ENCODE peak calls at places on chromosomes 2 and 18, in seven cellular contexts. One of them, this sample, is unnamed.

GRCh38 chr2:230172156-230172555 is 47.6 kb downstream of the SP110 start:
- DNase-seq in MM.1S: no peak
- DNase-seq in fibroblast of lung: no peak
- DNase-seq in K562: no peak
- DNase-seq in endodermal cell: no peak
- DNase-seq in GM12878: no peak
- DNase-seq in HCT116: no peak
- DNase-seq in this sample: no peak

GRCh38 chr2:85015653-85016360 is 44.8 kb downstream of the KCMF1 start:
- DNase-seq in MM.1S: no peak
- DNase-seq in fibroblast of lung: peak; percentile 39
- DNase-seq in HCT116: no peak
- DNase-seq in endodermal cell: no peak
- DNase-seq in K562: no peak
- DNase-seq in GM12878: no peak
- DNase-seq in this sample: no peak

GRCh38 chr2:3470166-3470651 is 49.1 kb downstream of the ADI1 start:
- DNase-seq in HCT116: no peak
- DNase-seq in MM.1S: no peak
- DNase-seq in GM12878: no peak
- DNase-seq in K562: no peak
- DNase-seq in endodermal cell: no peak
- DNase-seq in fibroblast of lung: peak; percentile 98
- DNase-seq in this sample: no peak

GRCh38 chr2:197080611-197081010 is 154.1 kb upstream of the PGAP1 start:
- DNase-seq in K562: no peak
- DNase-seq in endodermal cell: no peak
- DNase-seq in MM.1S: no peak
- DNase-seq in fibroblast of lung: no peak
- DNase-seq in HCT116: no peak
- DNase-seq in GM12878: no peak
- DNase-seq in this sample: no peak

GRCh38 chr2:240452471-240453256 is 17.2 kb downstream of the GPC1 start:
- DNase-seq in HCT116: no peak
- DNase-seq in GM12878: no peak
- DNase-seq in endodermal cell: peak; percentile 89
- DNase-seq in fibroblast of lung: peak; percentile 57
- DNase-seq in MM.1S: peak; percentile 56
- DNase-seq in K562: peak; percentile 93
- DNase-seq in this sample: peak; percentile 71

GRCh38 chr2:152587187-152587947 is 129.9 kb downstream of the PRPF40A start:
- DNase-seq in K562: peak; percentile 17
- DNase-seq in HCT116: no peak
- DNase-seq in GM12878: no peak
- DNase-seq in fibroblast of lung: peak; percentile 43
- DNase-seq in MM.1S: no peak
- DNase-seq in endodermal cell: no peak
- DNase-seq in this sample: no peak

GRCh38 chr18:60024857-60025256 is 125.1 kb downstream of the PMAIP1 start:
- DNase-seq in HCT116: no peak
- DNase-seq in K562: no peak
- DNase-seq in endodermal cell: no peak
- DNase-seq in fibroblast of lung: no peak
- DNase-seq in GM12878: no peak
- DNase-seq in MM.1S: no peak
- DNase-seq in this sample: no peak

GRCh38 chr2:127479219-127479825 is 47.0 kb downstream of the IWS1 start:
- DNase-seq in fibroblast of lung: peak; percentile 81
- DNase-seq in endodermal cell: no peak
- DNase-seq in GM12878: peak; percentile 11
- DNase-seq in HCT116: peak; percentile 34
- DNase-seq in MM.1S: peak; percentile 60
- DNase-seq in K562: no peak
- DNase-seq in this sample: no peak

GRCh38 chr18:23151414-23152099 is 16.3 kb downstream of the CABLES1 start:
- DNase-seq in K562: no peak
- DNase-seq in HCT116: no peak
- DNase-seq in endodermal cell: peak; percentile 37
- DNase-seq in GM12878: no peak
- DNase-seq in fibroblast of lung: no peak
- DNase-seq in MM.1S: no peak
- DNase-seq in this sample: no peak

DNA sequence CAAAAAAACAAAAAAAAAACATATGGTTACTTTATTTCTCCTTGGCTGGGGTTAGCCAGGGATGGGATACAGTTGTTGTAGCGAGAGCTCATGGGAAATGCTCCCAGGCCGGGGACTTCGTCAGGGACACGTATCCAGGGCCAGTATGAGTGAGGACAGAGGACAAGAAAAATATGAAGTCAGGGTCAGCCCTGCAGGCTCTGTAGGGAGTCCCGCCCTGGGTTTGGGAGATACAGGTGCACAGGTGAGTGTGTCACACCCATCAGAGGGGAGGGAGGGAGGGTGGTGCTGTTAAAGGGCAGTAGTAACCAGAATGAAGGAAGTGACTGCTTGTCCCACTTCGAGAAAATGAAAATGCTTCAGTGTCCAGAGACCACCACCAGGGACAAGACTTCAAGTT is 55.6 kb upstream of the RBM44 start:
- DNase-seq in GM12878: no peak
- DNase-seq in K562: no peak
- DNase-seq in HCT116: no peak
- DNase-seq in MM.1S: no peak
- DNase-seq in endodermal cell: no peak
- DNase-seq in fibroblast of lung: no peak
- DNase-seq in this sample: peak; percentile 59
- TF ChIP-seq CTCF in GM12878: no peak
- TF ChIP-seq CTCF in K562: no peak
- TF ChIP-seq CTCF in HCT116: no peak
- TF ChIP-seq CTCF in MM.1S: no peak
- TF ChIP-seq CTCF in endodermal cell: no peak
- TF ChIP-seq CTCF in fibroblast of lung: no peak
- TF ChIP-seq CTCF in this sample: no peak

GRCh38 chr2:86625096-86625495 is 1.4 kb upstream of the RNF103 start:
- DNase-seq in MM.1S: no peak
- DNase-seq in fibroblast of lung: no peak
- DNase-seq in GM12878: no peak
- DNase-seq in endodermal cell: no peak
- DNase-seq in K562: no peak
- DNase-seq in HCT116: no peak
- DNase-seq in this sample: no peak

GRCh38 chr2:86627550-86627949 is 3.9 kb upstream of the RNF103 start:
- DNase-seq in endodermal cell: no peak
- DNase-seq in K562: no peak
- DNase-seq in GM12878: no peak
- DNase-seq in MM.1S: no peak
- DNase-seq in HCT116: no peak
- DNase-seq in fibroblast of lung: no peak
- DNase-seq in this sample: no peak

GRCh38 chr2:86631846-86632485 is 8.3 kb upstream of the RNF103 start:
- DNase-seq in endodermal cell: no peak
- DNase-seq in HCT116: no peak
- DNase-seq in K562: no peak
- DNase-seq in GM12878: no peak
- DNase-seq in MM.1S: no peak
- DNase-seq in fibroblast of lung: no peak
- DNase-seq in this sample: no peak

GRCh38 chr2:86623549-86624547 is at the start of gene RNF103:
- DNase-seq in GM12878: peak; percentile 42
- DNase-seq in HCT116: peak; percentile 71
- DNase-seq in K562: peak; percentile 91
- DNase-seq in endodermal cell: peak; percentile 98
- DNase-seq in fibroblast of lung: peak; percentile 91
- DNase-seq in MM.1S: peak; percentile 96
- DNase-seq in this sample: peak; percentile 98

DNA sequence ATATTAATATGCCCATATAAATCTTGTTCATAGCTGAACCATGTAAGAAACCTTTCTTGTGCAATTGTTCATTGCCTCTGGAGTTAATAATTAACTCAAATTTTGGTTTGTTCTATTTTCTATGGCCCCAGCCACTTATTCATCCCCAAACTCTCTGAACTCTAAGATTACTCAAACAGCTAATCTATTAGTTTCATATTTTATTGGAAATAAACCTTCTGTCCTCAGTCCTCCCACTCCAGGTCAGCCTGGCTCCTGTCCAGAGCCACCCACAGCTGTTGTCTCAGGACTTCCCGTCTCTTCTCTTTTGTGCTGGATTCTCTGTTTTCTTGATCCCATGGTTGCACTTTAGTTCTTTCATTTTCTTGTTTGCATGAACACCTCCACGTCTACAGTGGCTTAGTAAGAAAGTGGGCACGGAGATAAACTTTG is 4.4 kb upstream of the RNF103 start:
- DNase-seq in fibroblast of lung: no peak
- DNase-seq in endodermal cell: no peak
- DNase-seq in GM12878: peak; percentile 12
- DNase-seq in MM.1S: no peak
- DNase-seq in K562: no peak
- DNase-seq in HCT116: no peak
- DNase-seq in this sample: no peak
- H3K9ac ChIP-seq in fibroblast of lung: no peak overlapping the region
- H3K9ac ChIP-seq in endodermal cell: no peak overlapping the region
- H3K9ac ChIP-seq in GM12878: no peak overlapping the region
- H3K9ac ChIP-seq in MM.1S: no peak overlapping the region
- H3K9ac ChIP-seq in K562: no peak overlapping the region
- H3K9ac ChIP-seq in HCT116: no peak overlapping the region
- H3K9ac ChIP-seq in this sample: no peak overlapping the region

DNA sequence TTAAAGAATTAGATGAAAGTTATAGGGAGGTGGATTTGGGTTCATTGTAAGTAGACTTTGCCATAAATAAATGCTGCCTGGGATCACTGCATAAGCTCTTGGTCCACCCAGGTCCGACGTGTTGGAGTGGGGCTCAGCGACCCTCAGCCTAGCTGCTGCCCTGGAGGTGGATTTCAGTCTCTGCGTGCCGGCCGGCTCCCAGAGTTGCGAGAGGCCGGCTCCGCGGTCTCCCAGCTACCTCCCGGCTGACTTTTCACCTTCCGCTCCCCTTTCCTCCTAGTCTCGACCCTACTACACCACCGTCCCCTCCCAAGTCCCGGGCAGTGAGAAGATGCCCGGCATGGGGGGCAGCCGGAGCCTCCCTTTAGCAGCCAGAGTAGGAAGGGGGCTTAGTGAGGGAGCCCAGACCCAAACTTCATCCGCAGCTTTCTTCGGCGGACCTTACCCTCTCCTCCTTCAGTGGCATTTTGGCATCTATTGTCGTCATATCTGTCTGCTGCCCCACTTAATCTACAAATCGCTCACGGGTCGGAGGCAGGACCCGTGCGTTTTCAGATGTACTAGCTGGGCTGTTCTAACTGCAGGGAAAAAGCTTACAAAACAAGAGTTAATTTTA is 8.1 kb downstream of the EMX1 start:
- DNase-seq in HCT116: no peak
- DNase-seq in K562: no peak
- DNase-seq in GM12878: no peak
- DNase-seq in fibroblast of lung: no peak
- DNase-seq in endodermal cell: peak; percentile 73
- DNase-seq in MM.1S: no peak
- DNase-seq in this sample: no peak
- H3K4me3 ChIP-seq in HCT116: no peak overlapping the region
- H3K4me3 ChIP-seq in K562: no peak overlapping the region
- H3K4me3 ChIP-seq in GM12878: no peak overlapping the region
- H3K4me3 ChIP-seq in fibroblast of lung: no peak overlapping the region
- H3K4me3 ChIP-seq in endodermal cell: no peak overlapping the region
- H3K4me3 ChIP-seq in MM.1S: no peak overlapping the region
- H3K4me3 ChIP-seq in this sample: no peak overlapping the region

DNA sequence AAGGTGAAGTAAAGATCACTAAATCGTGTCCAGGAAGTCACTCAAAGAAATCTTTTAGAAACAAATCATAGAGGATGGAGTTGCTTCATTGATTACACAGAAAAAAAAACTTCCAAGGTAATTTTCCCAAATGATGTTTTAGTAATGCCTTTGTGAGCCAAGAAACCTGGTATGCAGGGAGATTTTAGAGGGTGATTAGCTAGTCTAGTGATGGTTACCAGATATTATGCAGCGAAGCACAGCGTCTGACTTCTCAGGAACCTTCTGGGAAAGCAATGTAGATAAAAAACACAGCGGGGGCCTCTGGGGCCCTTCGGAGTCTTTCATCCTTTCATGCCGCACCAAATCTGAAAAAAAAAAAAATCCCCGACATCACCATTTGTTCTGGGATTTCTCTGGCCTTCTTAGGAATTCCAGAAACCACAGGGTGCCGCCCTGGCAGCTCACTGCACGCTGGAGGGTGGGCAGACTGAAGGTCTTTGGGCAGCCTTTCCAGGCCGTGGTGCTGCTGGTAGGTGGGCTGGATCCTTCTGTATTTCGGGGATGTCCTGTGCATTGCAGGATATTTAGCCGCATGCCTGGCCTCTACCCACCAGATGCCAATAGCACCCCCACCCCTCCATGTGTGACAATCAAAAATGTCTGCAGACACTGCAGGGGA is 17.3 kb downstream of the ALPK2 start:
- DNase-seq in GM12878: no peak
- DNase-seq in MM.1S: no peak
- DNase-seq in fibroblast of lung: no peak
- DNase-seq in HCT116: no peak
- DNase-seq in endodermal cell: peak; percentile 91
- DNase-seq in K562: no peak
- DNase-seq in this sample: no peak
- TF ChIP-seq CTCF in GM12878: no peak
- TF ChIP-seq CTCF in MM.1S: no peak
- TF ChIP-seq CTCF in fibroblast of lung: no peak
- TF ChIP-seq CTCF in HCT116: no peak
- TF ChIP-seq CTCF in endodermal cell: no peak
- TF ChIP-seq CTCF in K562: no peak
- TF ChIP-seq CTCF in this sample: no peak

DNA sequence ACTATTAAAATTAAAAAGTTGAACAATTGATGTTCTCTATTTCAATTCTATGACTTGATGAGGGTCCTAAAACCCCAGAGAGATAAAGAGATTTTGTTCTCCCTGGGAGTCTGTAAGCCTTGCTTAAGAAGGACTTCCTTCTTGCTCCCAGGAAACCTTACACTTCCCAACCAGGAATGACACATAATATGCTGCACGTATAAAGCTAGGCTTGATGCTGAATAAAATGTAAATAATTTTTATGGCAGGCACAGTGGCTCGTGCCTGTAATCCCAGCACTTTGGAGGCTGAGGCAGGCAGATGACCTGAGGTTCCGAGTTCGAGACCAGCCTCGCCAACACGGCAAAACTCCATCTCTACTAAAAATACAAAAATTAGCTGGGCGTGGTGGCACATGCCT is 27.8 kb downstream of the SPIRE1 start:
- DNase-seq in fibroblast of lung: peak; percentile 61
- DNase-seq in HCT116: no peak
- DNase-seq in GM12878: no peak
- DNase-seq in MM.1S: no peak
- DNase-seq in endodermal cell: no peak
- DNase-seq in K562: no peak
- DNase-seq in this sample: no peak
- H3K9ac ChIP-seq in fibroblast of lung: no peak overlapping the region
- H3K9ac ChIP-seq in HCT116: no peak overlapping the region
- H3K9ac ChIP-seq in GM12878: no peak overlapping the region
- H3K9ac ChIP-seq in MM.1S: no peak overlapping the region
- H3K9ac ChIP-seq in endodermal cell: no peak overlapping the region
- H3K9ac ChIP-seq in K562: no peak overlapping the region
- H3K9ac ChIP-seq in this sample: no peak overlapping the region

GRCh38 chr18:24987933-24988840 is 363.8 kb downstream of the ZNF521 start:
- DNase-seq in GM12878: no peak
- DNase-seq in endodermal cell: no peak
- DNase-seq in fibroblast of lung: no peak
- DNase-seq in MM.1S: no peak
- DNase-seq in K562: no peak
- DNase-seq in HCT116: no peak
- DNase-seq in this sample: no peak
- H3K4me3 ChIP-seq in GM12878: no peak overlapping the region
- H3K4me3 ChIP-seq in endodermal cell: no peak overlapping the region
- H3K4me3 ChIP-seq in fibroblast of lung: no peak overlapping the region
- H3K4me3 ChIP-seq in MM.1S: no peak overlapping the region
- H3K4me3 ChIP-seq in K562: no peak overlapping the region
- H3K4me3 ChIP-seq in HCT116: no peak overlapping the region
- H3K4me3 ChIP-seq in this sample: no peak overlapping the region